ENCODE peak calls at places on chromosomes 6 and 20, in ten cellular contexts. D, B, S, J, V, Z, N, P, E and I are unnamed samples.

GRCh38 chr6:37650071-37650481 is 47.6 kb downstream of the MDGA1 start:
- DNase-seq in D (no peak), B (no peak), S (no peak), J (no peak), V (no peak), Z (no peak), N (no peak), P (no peak), E (peak; percentile 19), I (no peak)

GRCh38 chr6:6218246-6219085 is 102.0 kb downstream of the F13A1 start:
- DNase-seq in D (no peak), B (no peak), S (no peak), J (no peak), V (no peak), Z (no peak), N (no peak), P (peak; percentile 2), E (no peak), I (no peak)

GRCh38 chr20:33701629-33702450 is 15.7 kb upstream of the E2F1 start:
- DNase-seq in D (no peak), B (no peak), S (no peak), J (no peak), V (no peak), Z (no peak), N (no peak), P (no peak), E (no peak), I (no peak)

GRCh38 chr20:1390552-1391403 is 2.1 kb downstream of the FKBP1A start:
- DNase-seq in D (no peak), B (no peak), S (no peak), J (no peak), V (no peak), Z (no peak), N (no peak), P (no peak), E (no peak), I (no peak)

GRCh38 chr6:44179072-44179536 is 20.5 kb downstream of the CAPN11 start:
- DNase-seq in D (no peak), B (no peak), S (no peak), J (no peak), V (no peak), Z (no peak), N (no peak), P (peak; percentile 43), E (no peak), I (no peak)

GRCh38 chr6:170058878-170059485 is 231.9 kb downstream of the DLL1 start:
- DNase-seq in D (no peak), B (no peak), S (no peak), J (no peak), V (no peak), Z (no peak), N (no peak), P (no peak), E (no peak), I (no peak)

GRCh38 chr6:135185483-135185882 is 4.4 kb downstream of the MYB start:
- DNase-seq in D (no peak), B (no peak), S (no peak), J (no peak), V (no peak), Z (no peak), N (no peak), P (no peak), E (no peak), I (no peak)

GRCh38 chr6:133888931-133889556 is at the start of gene TCF21:
- DNase-seq in D (peak; percentile 91), B (no peak), S (no peak), J (no peak), V (no peak), Z (no peak), N (no peak), P (peak; percentile 69), E (no peak), I (peak; percentile 84)

GRCh38 chr6:12479885-12480284 is 189.7 kb downstream of the EDN1 start:
- DNase-seq in D (peak; percentile 43), B (no peak), S (no peak), J (no peak), V (no peak), Z (no peak), N (peak; percentile 24), P (peak; percentile 77), E (no peak), I (no peak)

GRCh38 chr6:138517635-138518034 is 18.3 kb upstream of the NHSL1 start:
- DNase-seq in D (peak; percentile 46), B (no peak), S (peak; percentile 13), J (no peak), V (no peak), Z (no peak), N (peak; percentile 30), P (peak; percentile 53), E (peak; percentile 74), I (peak; percentile 21)

GRCh38 chr6:48151142-48151541 is 40.1 kb upstream of the PTCHD4 start:
- DNase-seq in D (peak; percentile 58), B (no peak), S (no peak), J (no peak), V (no peak), Z (no peak), N (no peak), P (peak; percentile 28), E (no peak), I (no peak)

GRCh38 chr20:35327074-35327976 is 35.1 kb upstream of the FAM83C start:
- DNase-seq in D (peak; percentile 48), B (no peak), S (no peak), J (no peak), V (no peak), Z (no peak), N (no peak), P (peak; percentile 80), E (no peak), I (no peak)

GRCh38 chr6:4348462-4349112 is 213.2 kb upstream of the ECI2 start:
- DNase-seq in D (peak; percentile 49), B (no peak), S (peak; percentile 19), J (no peak), V (no peak), Z (no peak), N (no peak), P (peak; percentile 55), E (peak; percentile 62), I (no peak)

GRCh38 chr6:570812-571211 is 86.1 kb downstream of the HUS1B start:
- DNase-seq in D (no peak), B (no peak), S (no peak), J (no peak), V (no peak), Z (no peak), N (no peak), P (no peak), E (no peak), I (no peak)

GRCh38 chr6:126051739-126052138 is 65.4 kb downstream of the TRMT11 start:
- DNase-seq in D (no peak), B (no peak), S (no peak), J (no peak), V (no peak), Z (no peak), N (no peak), P (no peak), E (no peak), I (no peak)

GRCh38 chr6:25232478-25232877 is 46.7 kb upstream of the CARMIL1 start:
- DNase-seq in D (peak; percentile 23), B (no peak), S (no peak), J (no peak), V (peak; percentile 83), Z (peak; percentile 8), N (peak; percentile 65), P (peak; percentile 96), E (no peak), I (no peak)

GRCh38 chr6:143901885-143902708 is 37.8 kb downstream of the ZC2HC1B start:
- DNase-seq in D (peak; percentile 82), B (no peak), S (peak; percentile 8), J (no peak), V (no peak), Z (no peak), N (no peak), P (peak; percentile 36), E (peak; percentile 85), I (peak; percentile 56)

GRCh38 chr6:37357288-37357687 is 3.5 kb downstream of the RNF8 start:
- DNase-seq in D (no peak), B (no peak), S (no peak), J (no peak), V (no peak), Z (no peak), N (no peak), P (no peak), E (no peak), I (no peak)

GRCh38 chr6:26097268-26097875 is 10.1 kb downstream of the HFE start:
- DNase-seq in D (peak; percentile 74), B (peak; percentile 50), S (no peak), J (no peak), V (peak; percentile 54), Z (no peak), N (peak; percentile 66), P (peak; percentile 78), E (peak; percentile 75), I (peak; percentile 61)

GRCh38 chr6:10759312-10759839 is 11.8 kb downstream of the TMEM14B start:
- DNase-seq in D (peak; percentile 77), B (no peak), S (no peak), J (no peak), V (peak; percentile 80), Z (no peak), N (no peak), P (peak; percentile 91), E (peak; percentile 49), I (no peak)

GRCh38 chr6:10721850-10722569 is 860 bp upstream of the TMEM14C start:
- DNase-seq in D (no peak), B (no peak), S (no peak), J (no peak), V (no peak), Z (no peak), N (no peak), P (no peak), E (no peak), I (no peak)

GRCh38 chr6:22313796-22314195 is 17.0 kb upstream of the PRL start:
- DNase-seq in D (no peak), B (no peak), S (no peak), J (no peak), V (no peak), Z (no peak), N (no peak), P (no peak), E (peak; percentile 37), I (no peak)

GRCh38 chr6:134368670-134369069 is 50.8 kb upstream of the SGK1 start:
- DNase-seq in D (no peak), B (no peak), S (no peak), J (no peak), V (no peak), Z (no peak), N (no peak), P (no peak), E (no peak), I (no peak)

GRCh38 chr6:158131926-158132325 is 36.1 kb downstream of the SERAC1 start:
- DNase-seq in D (peak; percentile 44), B (no peak), S (peak; percentile 19), J (no peak), V (no peak), Z (no peak), N (peak; percentile 42), P (peak; percentile 23), E (peak; percentile 41), I (no peak)

GRCh38 chr6:4727236-4727635 is 49.0 kb upstream of the CDYL start:
- DNase-seq in D (no peak), B (no peak), S (no peak), J (no peak), V (no peak), Z (no peak), N (no peak), P (no peak), E (no peak), I (no peak)

GRCh38 chr6:20479075-20479871 is 55.0 kb upstream of the CDKAL1 start:
- DNase-seq in D (no peak), B (no peak), S (no peak), J (no peak), V (no peak), Z (peak; percentile 33), N (no peak), P (no peak), E (no peak), I (no peak)

GRCh38 chr20:5932796-5933195 is 17.5 kb downstream of the TRMT6 start:
- DNase-seq in D (no peak), B (no peak), S (no peak), J (no peak), V (no peak), Z (no peak), N (no peak), P (no peak), E (no peak), I (no peak)

GRCh38 chr6:41370488-41371111 is 35.2 kb downstream of the NCR2 start:
- DNase-seq in D (no peak), B (no peak), S (no peak), J (no peak), V (no peak), Z (no peak), N (no peak), P (no peak), E (no peak), I (no peak)